ENCODE peak calls at places on chromosomes 5 and 9, in five cellular contexts. H is uterus; W is tibial artery; V is naive thymus-derived CD4-positive, alpha-beta T cell; Z is body of pancreas. L is an unnamed sample. For H3K4me1, the result is how much of the 10 kb centered on the place peaks cover.

GRCh38 chr5:94793816-94794198 is 175.3 kb downstream of the SLF1 start:
- DNase-seq in H (no peak), W (no peak), V (no peak), Z (no peak), L (no peak)

GRCh38 chr5:92019376-92019990 is 636.4 kb upstream of the ARRDC3 start:
- DNase-seq in W (no peak), H (no peak), Z (no peak), V (no peak), L (no peak)

GRCh38 chr9:133521122-133522072 is 3.4 kb downstream of the MYMK start:
- DNase-seq in Z (peak), W (no peak), V (no peak), H (no peak), L (no peak)

GRCh38 chr5:78279194-78279593 is 15.3 kb downstream of the AP3B1 start:
- DNase-seq in W (no peak), V (no peak), Z (no peak), H (no peak), L (no peak)

GRCh38 chr9:88075966-88076285 is 62.3 kb downstream of the SPATA31C2 start:
- DNase-seq in V (no peak), H (peak), Z (no peak), W (no peak), L (no peak)

GRCh38 chr9:97980918-97981827 is 2.0 kb upstream of the ANP32B start:
- DNase-seq in Z (no peak), W (peak), H (peak), V (no peak), L (no peak)

GRCh38 chr9:27086818-27087680 is 22.0 kb upstream of the TEK start:
- DNase-seq in V (no peak), H (no peak), W (no peak), Z (no peak), L (no peak)

GRCh38 chr5:59209758-59210359 is 627.0 kb downstream of the RAB3C start:
- DNase-seq in Z (no peak), H (peak), W (no peak), V (no peak), L (no peak)

GRCh38 chr9:78393340-78393739 is 96.4 kb downstream of the PSAT1 start:
- DNase-seq in W (no peak), V (no peak), Z (no peak), H (no peak), L (no peak)

GRCh38 chr5:137900925-137901817 is 11.9 kb downstream of the PKD2L2 start:
- DNase-seq in Z (no peak), H (no peak), W (no peak), V (no peak), L (no peak)

DNA sequence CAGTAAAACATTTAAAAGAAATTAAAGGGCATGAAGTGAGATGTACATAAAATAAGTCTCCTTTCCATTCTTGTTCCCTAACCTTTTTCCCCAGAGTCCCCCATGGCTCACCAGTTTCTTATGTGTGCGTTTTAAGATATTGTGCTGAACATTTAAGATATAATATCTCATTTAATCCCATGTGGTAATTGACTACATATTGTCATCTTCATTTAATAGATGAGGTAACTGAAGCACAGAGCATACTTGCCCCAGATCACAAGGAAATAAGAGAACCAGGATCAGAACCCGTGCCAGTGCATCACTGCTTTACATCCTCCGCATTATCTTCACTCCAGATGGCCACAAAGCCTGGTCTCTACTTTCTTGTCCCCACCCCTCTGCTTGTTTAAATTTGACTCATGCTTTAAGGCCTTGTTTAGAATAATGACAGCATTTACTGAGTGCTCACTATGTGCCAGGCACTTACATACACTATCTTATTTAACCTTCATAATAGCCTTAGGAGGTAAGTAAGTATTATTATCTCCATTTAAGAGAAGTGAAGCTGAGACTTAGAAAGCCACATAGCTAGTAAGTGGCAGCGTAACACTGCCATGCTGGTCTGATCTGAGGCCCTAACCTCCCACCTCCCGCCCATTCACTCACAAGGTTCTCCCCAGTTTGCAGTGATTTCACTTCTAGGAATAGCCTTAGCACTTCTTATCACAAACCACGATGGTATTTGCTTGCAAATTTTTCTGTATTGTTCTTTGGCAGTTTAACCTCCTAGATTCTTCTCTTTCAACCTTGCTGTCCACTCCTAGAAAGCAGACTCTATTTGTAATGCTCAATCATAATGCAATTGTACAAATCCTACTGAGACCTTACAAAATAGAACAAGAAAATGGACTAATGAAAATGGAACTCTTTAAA is 78.4 kb upstream of the IL6ST start:
- DNase-seq in V (no peak), Z (no peak), W (no peak), H (no peak), L (no peak)
- H3K4me1 ChIP-seq in V (half or more), Z (under half), W (under half), H (under half), L (under half)

GRCh38 chr9:136343121-136343883 is 16.0 kb downstream of the GPSM1 start:
- DNase-seq in V (no peak), W (no peak), Z (peak), H (no peak), L (no peak)
- H3K4me3 ChIP-seq in V (no peak), W (peak), Z (peak), H (no peak), L (no peak)

DNA sequence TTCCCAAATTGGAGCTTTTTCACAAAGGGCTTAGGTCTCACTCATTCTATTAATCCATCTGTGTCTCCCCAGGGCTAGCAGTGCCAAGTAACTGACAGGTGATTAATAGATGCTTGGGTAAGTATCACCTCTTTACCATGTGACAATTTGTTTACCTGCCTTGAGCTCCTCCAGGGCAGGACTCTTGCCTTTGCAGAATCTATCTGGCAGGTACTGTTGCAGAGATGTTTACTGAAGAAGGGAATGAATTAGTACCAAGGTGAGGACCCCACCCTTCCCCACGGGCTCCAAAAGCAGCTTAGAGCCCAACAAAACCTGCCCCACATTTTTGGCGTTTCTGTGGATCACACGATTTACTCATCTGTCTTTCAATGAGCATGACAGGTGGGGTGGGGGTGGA is 698 bp upstream of the TGFBI start:
- DNase-seq in V (no peak), Z (no peak), W (peak), H (no peak), L (no peak)
- H3K4me1 ChIP-seq in V (under half), Z (under half), W (half or more), H (under half), L (under half)

DNA sequence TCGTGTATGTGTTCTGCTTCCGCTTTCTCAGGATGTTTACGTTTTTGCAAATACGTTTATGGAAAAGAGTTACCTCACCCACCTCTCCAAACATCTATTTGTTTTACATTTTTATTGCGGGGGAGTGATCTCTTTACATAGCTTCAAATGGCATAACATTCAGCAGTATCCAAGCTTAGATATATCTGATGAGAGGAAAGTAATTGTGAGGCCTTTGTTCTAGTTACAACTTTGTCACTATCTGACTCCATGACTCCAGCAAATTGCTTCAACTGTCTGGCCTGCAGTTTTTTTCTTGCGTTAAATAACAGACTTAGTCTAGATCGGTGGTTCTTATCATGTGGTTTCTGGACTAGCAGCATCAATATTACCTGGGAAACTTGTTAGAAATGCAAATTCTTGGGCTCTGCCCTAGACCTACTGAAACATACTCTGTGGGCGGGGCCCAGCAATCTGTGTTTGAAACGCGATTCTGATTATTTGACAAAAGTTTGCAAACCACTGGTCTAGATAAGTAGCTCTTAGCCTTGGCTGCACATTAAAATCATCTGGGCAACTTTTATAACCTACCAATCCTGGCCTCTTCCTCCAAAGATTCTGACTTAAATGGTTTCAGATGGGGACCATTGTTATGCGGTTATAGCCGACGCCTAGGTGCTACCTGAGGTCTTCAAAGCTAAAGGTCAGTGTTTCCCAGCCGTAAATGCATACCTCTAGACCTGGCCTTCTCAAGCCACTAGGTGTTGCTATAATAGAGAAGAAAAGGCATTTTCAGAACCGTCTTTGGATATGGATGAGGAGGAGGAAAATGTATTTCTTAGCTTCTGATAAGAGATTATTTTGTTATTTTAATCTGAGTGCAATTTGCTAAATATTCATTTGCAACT is 73.9 kb downstream of the C9orf85 start:
- DNase-seq in W (no peak), H (no peak), Z (no peak), V (no peak), L (peak)
- H3K4me3 ChIP-seq in W (no peak), H (no peak), Z (no peak), V (no peak), L (no peak)

GRCh38 chr5:151257731-151258715 is 5.0 kb downstream of the GM2A start:
- DNase-seq in V (no peak), H (no peak), W (no peak), Z (no peak), L (no peak)

GRCh38 chr5:151259931-151260330 is 6.9 kb downstream of the GM2A start:
- DNase-seq in V (no peak), W (no peak), Z (no peak), H (no peak), L (no peak)

GRCh38 chr5:151262532-151262931 is 9.5 kb downstream of the GM2A start:
- DNase-seq in H (no peak), W (no peak), Z (no peak), V (no peak), L (no peak)

GRCh38 chr5:151255621-151256286 is 2.8 kb downstream of the GM2A start:
- DNase-seq in W (no peak), H (no peak), V (no peak), Z (no peak), L (no peak)

DNA sequence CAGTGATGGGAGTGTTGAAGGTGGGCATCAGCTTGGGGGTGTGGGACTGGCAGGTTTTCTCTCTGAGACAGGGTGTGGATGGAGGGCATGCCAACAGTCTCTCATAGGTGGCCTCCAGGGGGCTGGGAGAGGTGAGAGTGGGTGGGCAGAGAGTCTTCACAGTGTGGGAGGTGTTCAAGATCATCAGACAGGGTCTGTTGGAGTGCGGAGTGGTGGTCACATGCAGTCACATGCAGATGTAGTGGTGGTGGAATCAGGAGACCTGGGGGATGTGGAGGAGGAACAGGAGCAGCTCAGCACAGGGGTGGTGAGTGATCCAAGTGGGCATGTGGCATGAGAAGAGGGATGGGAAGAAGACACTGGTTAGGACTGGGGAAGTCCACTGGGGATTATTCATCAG is 5.8 kb downstream of the GM2A start:
- DNase-seq in V (no peak), H (no peak), Z (no peak), W (no peak), L (no peak)
- H3K4me1 ChIP-seq in V (under half), H (under half), Z (under half), W (under half), L (under half)

DNA sequence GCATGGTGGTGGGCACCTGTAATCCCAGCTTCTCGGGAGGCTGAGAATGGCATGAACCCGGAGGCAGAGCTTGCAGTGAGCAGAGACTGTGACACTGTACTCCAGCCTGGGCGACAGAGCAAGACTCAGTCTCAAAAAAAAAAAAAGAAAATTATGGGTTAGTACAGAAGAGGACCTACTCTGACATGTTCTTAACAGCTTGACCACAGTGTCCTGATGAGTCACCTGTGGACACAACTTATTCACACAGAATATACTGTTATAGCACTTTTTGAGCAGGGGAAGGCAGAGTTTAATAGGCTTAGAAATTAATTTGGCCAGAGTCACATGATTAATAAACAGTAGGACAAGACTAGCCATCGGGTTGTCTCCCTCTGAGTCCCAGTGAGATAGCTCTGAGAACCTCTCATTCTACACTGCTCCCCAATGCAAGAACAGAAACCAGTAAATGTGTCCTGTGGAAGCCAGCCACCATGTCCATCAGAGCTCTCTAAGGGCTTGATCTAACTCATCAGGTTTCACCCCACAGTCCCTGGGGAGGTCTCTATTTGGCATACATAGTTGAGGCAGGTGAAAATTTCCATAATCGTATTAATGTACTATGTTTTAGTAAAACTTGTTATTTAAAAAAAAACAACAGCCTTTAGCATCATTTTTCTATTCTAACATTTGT is 1077.9 kb upstream of the C9orf72 start:
- DNase-seq in Z (no peak), H (no peak), V (no peak), W (no peak), L (no peak)
- H3K4me3 ChIP-seq in Z (no peak), H (no peak), V (no peak), W (no peak), L (no peak)

GRCh38 chr9:132241840-132242620 is 80.2 kb downstream of the NTNG2 start:
- DNase-seq in V (peak), Z (no peak), H (peak), W (no peak), L (no peak)

GRCh38 chr9:132243156-132244074 is 81.6 kb downstream of the NTNG2 start:
- DNase-seq in W (no peak), V (no peak), H (no peak), Z (peak), L (no peak)

GRCh38 chr9:132240860-132241482 is 79.1 kb downstream of the NTNG2 start:
- DNase-seq in H (peak), W (peak), V (peak), Z (peak), L (peak)

GRCh38 chr9:132241483-132241839 is 79.6 kb downstream of the NTNG2 start:
- DNase-seq in W (no peak), V (no peak), Z (no peak), H (peak), L (no peak)

DNA sequence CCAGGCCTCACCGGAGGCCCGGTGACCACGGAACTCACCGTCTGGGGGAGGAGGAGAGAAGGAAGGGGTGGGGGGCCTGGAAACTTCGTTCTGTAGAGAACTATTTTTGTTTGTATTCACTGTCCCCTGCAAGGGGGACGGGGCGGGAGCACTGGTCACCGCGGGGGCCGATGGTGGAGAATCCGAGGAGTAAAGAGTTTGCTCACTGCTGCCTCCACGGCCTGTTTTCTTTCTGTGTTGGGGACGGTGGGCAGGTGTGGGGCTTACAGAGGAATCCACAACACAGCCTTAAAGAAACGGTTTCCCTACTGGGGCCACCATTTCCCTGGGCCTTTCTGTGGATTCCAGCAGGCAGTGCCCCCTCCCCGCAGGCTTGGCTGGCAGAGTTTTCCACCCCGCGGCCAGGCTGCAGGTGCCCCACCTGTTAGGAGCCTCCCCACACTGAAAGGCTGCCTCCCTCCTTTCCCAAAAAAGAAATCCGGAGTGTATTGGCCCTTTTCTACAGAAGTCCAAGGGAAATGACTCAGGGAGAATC is 80.8 kb downstream of the NTNG2 start:
- DNase-seq in V (no peak), Z (no peak), W (no peak), H (no peak), L (no peak)
- H3K4me1 ChIP-seq in V (under half), Z (under half), W (under half), H (under half), L (under half)

DNA sequence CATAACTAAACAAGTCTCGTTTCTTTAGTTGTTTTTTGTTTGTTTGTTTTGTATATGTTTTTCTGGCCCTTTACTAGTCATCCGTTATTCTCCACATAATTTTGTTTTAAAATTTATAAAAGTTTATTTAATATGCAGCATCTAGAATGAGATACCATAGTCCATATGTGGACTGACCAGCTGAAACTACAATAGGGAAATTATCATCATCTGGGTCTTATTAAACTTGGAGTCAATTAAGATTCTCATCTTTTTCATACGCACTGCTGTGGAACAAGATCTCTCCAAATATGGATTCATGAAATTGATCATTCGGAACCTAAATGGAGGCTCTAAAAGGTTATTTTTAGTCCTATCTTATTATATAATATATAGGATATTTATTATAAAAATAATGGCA is 99.3 kb downstream of the FGF1 start:
- DNase-seq in Z (no peak), V (no peak), W (no peak), H (no peak), L (no peak)
- H3K4me3 ChIP-seq in Z (no peak), V (no peak), W (no peak), H (no peak), L (no peak)

DNA sequence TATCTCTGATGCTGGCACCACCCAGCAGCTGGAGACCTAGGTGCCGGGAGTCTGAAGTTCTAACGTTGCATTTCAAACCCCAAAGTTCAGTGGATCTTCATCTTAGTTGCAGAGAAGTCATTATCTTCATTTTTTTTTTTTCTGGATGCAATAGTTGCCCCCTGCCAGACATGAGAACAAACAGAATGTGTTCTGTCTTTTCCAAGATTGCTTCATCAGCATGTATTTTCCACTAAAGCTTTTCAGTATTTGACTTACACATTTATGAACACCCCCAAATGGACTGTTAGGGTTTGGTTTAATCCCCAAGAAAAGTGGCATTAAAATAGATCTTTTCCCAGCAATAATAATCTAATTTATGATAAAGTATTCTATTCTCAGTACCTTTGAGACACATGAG is 135.2 kb upstream of the OSMR start:
- DNase-seq in W (no peak), H (no peak), V (no peak), Z (no peak), L (no peak)
- H3K4me1 ChIP-seq in W (under half), H (under half), V (under half), Z (under half), L (under half)

GRCh38 chr5:32585122-32585445 is 273 bp upstream of the SUB1 start:
- DNase-seq in V (no peak), Z (no peak), H (no peak), W (no peak), L (no peak)
- H3K4me3 ChIP-seq in V (peak), Z (no peak), H (peak), W (peak), L (no peak)